ENCODE peak calls at places on chromosomes 5 and 9, in six cellular contexts. U is HFF-Myc, Z is AG04450, G is cardiac muscle cell, R is fibroblast of pulmonary artery, C is dorsolateral prefrontal cortex. F is an unnamed sample.

GRCh38 chr5:132225165-132226032 is 2.3 kb downstream of the P4HA2 start:
- DNase-seq in U (no peak), Z (no peak), G (peak), R (peak), C (peak), F (peak)

GRCh38 chr5:11903614-11904269 is 504 bp downstream of the CTNND2 start:
- DNase-seq in U (no peak), Z (no peak), G (peak), R (no peak), C (no peak), F (no peak)

GRCh38 chr5:151107738-151108520 is 27.1 kb upstream of the TNIP1 start:
- DNase-seq in U (no peak), Z (no peak), G (no peak), R (peak), C (no peak), F (peak)

GRCh38 chr5:76305264-76305663 is 97.8 kb upstream of the IQGAP2 start:
- DNase-seq in U (no peak), Z (no peak), G (no peak), R (peak), C (no peak), F (peak)

GRCh38 chr9:114350636-114351396 is 21.1 kb downstream of the ORM2 start:
- DNase-seq in U (no peak), Z (no peak), G (no peak), R (no peak), C (no peak), F (no peak)

GRCh38 chr9:21686738-21687137 is 115.7 kb upstream of the MTAP start:
- DNase-seq in U (no peak), Z (no peak), G (no peak), R (no peak), C (no peak), F (no peak)

GRCh38 chr9:32264171-32264862 is 120.1 kb upstream of the ACO1 start:
- DNase-seq in U (no peak), Z (no peak), G (peak), R (peak), C (no peak), F (peak)

GRCh38 chr9:129513856-129514496 is 106.9 kb downstream of the C9orf50 start:
- DNase-seq in U (no peak), Z (no peak), G (no peak), R (no peak), C (no peak), F (no peak)

GRCh38 chr9:90379771-90380170 is 262.9 kb downstream of the DIRAS2 start:
- DNase-seq in U (no peak), Z (no peak), G (no peak), R (no peak), C (no peak), F (no peak)

GRCh38 chr9:124261787-124262595 is 4.2 kb downstream of the NEK6 start:
- DNase-seq in U (no peak), Z (no peak), G (no peak), R (no peak), C (no peak), F (peak)

GRCh38 chr5:173969167-173970049 is 19.6 kb upstream of the C5orf47 start:
- DNase-seq in U (no peak), Z (peak), G (no peak), R (peak), C (no peak), F (peak)

GRCh38 chr5:73115399-73116051 is 4.8 kb upstream of the TMEM171 start:
- DNase-seq in U (peak), Z (peak), G (no peak), R (peak), C (no peak), F (peak)

GRCh38 chr9:13876741-13877140 is 437.2 kb downstream of the NFIB start:
- DNase-seq in U (no peak), Z (no peak), G (no peak), R (no peak), C (no peak), F (no peak)

GRCh38 chr5:176337913-176338312 is 23.7 kb downstream of the KIAA1191 start:
- DNase-seq in U (no peak), Z (no peak), G (no peak), R (no peak), C (no peak), F (peak)

GRCh38 chr9:37555786-37556185 is 20.4 kb downstream of the FBXO10 start:
- DNase-seq in U (no peak), Z (no peak), G (no peak), R (peak), C (no peak), F (peak)

DNA sequence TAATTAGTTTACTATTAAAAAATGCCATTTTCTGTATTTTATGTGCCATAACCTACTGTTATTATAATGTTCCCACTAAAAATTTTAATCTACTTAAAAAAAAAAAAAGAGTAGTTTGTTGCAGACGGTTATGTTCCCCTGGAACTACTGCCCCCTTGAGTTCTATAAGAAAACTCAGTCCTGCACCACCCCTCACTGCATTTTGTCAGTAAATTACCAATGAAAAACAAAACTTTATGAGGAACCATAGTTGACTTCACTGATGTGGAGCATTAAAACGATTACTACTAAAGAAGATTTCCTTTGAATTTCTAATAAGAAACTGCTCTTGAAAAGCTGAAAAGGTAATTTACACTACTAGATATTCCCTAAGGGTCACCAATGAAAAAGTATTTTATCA is 288.7 kb downstream of the FBXL17 start:
- DNase-seq in U (no peak), Z (peak), G (peak), R (peak), C (no peak), F (peak)
- TF ChIP-seq CTCF in U (peak), Z (peak), G (peak), R (peak), C (peak), F (peak)

GRCh38 chr9:35666045-35666444 is 1.1 kb upstream of the ARHGEF39 start:
- DNase-seq in U (no peak), Z (no peak), G (no peak), R (peak), C (no peak), F (no peak)

GRCh38 chr9:35667939-35668338 is 2.9 kb upstream of the ARHGEF39 start:
- DNase-seq in U (no peak), Z (no peak), G (no peak), R (no peak), C (no peak), F (no peak)

GRCh38 chr9:35666547-35666946 is 1.6 kb upstream of the ARHGEF39 start:
- DNase-seq in U (no peak), Z (no peak), G (no peak), R (no peak), C (no peak), F (no peak)

GRCh38 chr9:35664531-35665470 is at the start of gene ARHGEF39:
- DNase-seq in U (no peak), Z (no peak), G (peak), R (peak), C (peak), F (peak)

DNA sequence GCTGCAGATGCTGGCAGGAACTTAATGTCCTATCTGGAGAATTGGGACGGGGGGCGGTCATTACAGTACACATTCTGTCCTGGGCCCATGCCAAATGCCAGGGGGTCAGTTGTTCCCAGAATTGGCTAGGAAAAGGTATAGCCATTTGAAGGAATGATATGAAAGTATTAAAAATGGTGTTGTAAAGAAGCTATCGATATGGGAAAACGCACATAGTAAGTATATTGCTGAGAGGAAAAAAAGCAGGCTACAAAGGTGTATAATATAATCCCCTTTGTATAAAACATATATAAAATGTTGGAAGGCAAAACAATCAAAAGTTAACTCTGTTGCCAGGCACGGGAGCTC is 450 bp upstream of the ARHGEF39 start:
- DNase-seq in U (no peak), Z (no peak), G (no peak), R (no peak), C (no peak), F (no peak)
- H3K4me3 ChIP-seq in U (peak), Z (peak), G (peak), R (peak), C (peak), F (peak)

GRCh38 chr5:124566875-124567450 is 179.5 kb downstream of the ZNF608 start:
- DNase-seq in U (no peak), Z (no peak), G (no peak), R (no peak), C (no peak), F (no peak)
- TF ChIP-seq CTCF in U (no peak), Z (no peak), G (no peak), R (no peak), C (no peak), F (no peak)

GRCh38 chr9:20524776-20525175 is 97.5 kb downstream of the MLLT3 start:
- DNase-seq in U (no peak), Z (no peak), G (no peak), R (no peak), C (no peak), F (no peak)
- H3K4me3 ChIP-seq in U (no peak), Z (no peak), G (no peak), R (no peak), C (no peak), F (no peak)